ENCODE peak calls at places on chromosomes 5 and 9, in eight cellular contexts. Y is upper lobe of right lung, B is breast epithelium, V is uterus, I is pancreas, N is astrocyte, C is BE2C, T is IMR-90. J is an unnamed sample.

GRCh38 chr9:113343732-113344231 is 3.7 kb upstream of the WDR31 start:
- DNase-seq in Y (peak; percentile 64), B (peak; percentile 91), V (peak; percentile 44), I (peak; percentile 76), N (peak; percentile 15), C (peak; percentile 67), T (no peak), J (peak; percentile 11)

GRCh38 chr5:52997424-52997823 is 8.3 kb downstream of the ITGA2 start:
- DNase-seq in Y (no peak), B (no peak), V (no peak), I (no peak), N (no peak), C (no peak), T (no peak), J (no peak)

GRCh38 chr5:38783011-38783551 is 62.7 kb upstream of the OSMR start:
- DNase-seq in Y (no peak), B (no peak), V (no peak), I (no peak), N (peak; percentile 100), C (no peak), T (peak; percentile 95), J (peak; percentile 61)

GRCh38 chr5:157252741-157253465 is 13.0 kb upstream of the CYFIP2 start:
- DNase-seq in Y (no peak), B (no peak), V (no peak), I (no peak), N (peak; percentile 8), C (no peak), T (peak; percentile 23), J (no peak)

GRCh38 chr9:118091676-118092490 is 387.7 kb downstream of the TLR4 start:
- DNase-seq in Y (no peak), B (no peak), V (no peak), I (no peak), N (no peak), C (no peak), T (no peak), J (no peak)

GRCh38 chr5:154521756-154522155 is 43.7 kb upstream of the HAND1 start:
- DNase-seq in Y (peak; percentile 46), B (no peak), V (no peak), I (no peak), N (no peak), C (no peak), T (no peak), J (no peak)

GRCh38 chr9:14372437-14373318 is 58.7 kb upstream of the NFIB start:
- DNase-seq in Y (no peak), B (no peak), V (peak; percentile 40), I (no peak), N (peak; percentile 74), C (peak; percentile 43), T (peak; percentile 69), J (peak; percentile 100)

GRCh38 chr5:126527892-126528291 is 67.1 kb downstream of the ALDH7A1 start:
- DNase-seq in Y (no peak), B (no peak), V (no peak), I (no peak), N (peak; percentile 39), C (no peak), T (peak; percentile 98), J (no peak)

GRCh38 chr5:173941758-173942401 is 47.1 kb upstream of the C5orf47 start:
- DNase-seq in Y (no peak), B (no peak), V (no peak), I (no peak), N (no peak), C (no peak), T (no peak), J (no peak)

GRCh38 chr5:157718529-157718928 is 12.7 kb upstream of the THG1L start:
- DNase-seq in Y (no peak), B (no peak), V (no peak), I (no peak), N (peak; percentile 53), C (peak; percentile 12), T (peak; percentile 77), J (no peak)

GRCh38 chr5:35857004-35857345 is 284 bp downstream of the IL7R start:
- DNase-seq in Y (no peak), B (no peak), V (no peak), I (no peak), N (peak; percentile 74), C (no peak), T (no peak), J (no peak)

GRCh38 chr9:98625728-98626127 is 83.0 kb downstream of the GABBR2 start:
- DNase-seq in Y (no peak), B (no peak), V (no peak), I (no peak), N (no peak), C (no peak), T (no peak), J (no peak)

GRCh38 chr9:136517012-136517743 is 28.7 kb downstream of the NOTCH1 start:
- DNase-seq in Y (no peak), B (no peak), V (no peak), I (no peak), N (no peak), C (no peak), T (no peak), J (no peak)

GRCh38 chr9:136517950-136518349 is 27.9 kb downstream of the NOTCH1 start:
- DNase-seq in Y (no peak), B (no peak), V (no peak), I (no peak), N (no peak), C (no peak), T (no peak), J (no peak)

GRCh38 chr9:136515276-136515675 is 30.6 kb downstream of the NOTCH1 start:
- DNase-seq in Y (no peak), B (no peak), V (no peak), I (no peak), N (no peak), C (no peak), T (no peak), J (no peak)

GRCh38 chr9:136514022-136514714 is 31.3 kb upstream of the SEC16A start:
- DNase-seq in Y (no peak), B (no peak), V (no peak), I (no peak), N (no peak), C (no peak), T (no peak), J (no peak)

GRCh38 chr9:136516191-136516654 is 29.6 kb downstream of the NOTCH1 start:
- DNase-seq in Y (no peak), B (no peak), V (no peak), I (no peak), N (no peak), C (no peak), T (no peak), J (no peak)
- H3K36me3 ChIP-seq in Y (peaks cover 82% of the 10 kb centered on the region), B (no peaks in the 10 kb centered on the region), V (no peaks in the 10 kb centered on the region), I (peaks cover 8% of the 10 kb centered on the region), N (no peaks in the 10 kb centered on the region), C (no peaks in the 10 kb centered on the region), T (peaks cover 69% of the 10 kb centered on the region), J (peaks cover 3% of the 10 kb centered on the region)

GRCh38 chr5:76402251-76402879 is 720 bp upstream of the IQGAP2 start:
- DNase-seq in Y (peak; percentile 77), B (no peak), V (no peak), I (peak; percentile 59), N (no peak), C (no peak), T (no peak), J (peak; percentile 11)
- H3K4me3 ChIP-seq in Y (peak overlapping the region; percentile 69), B (peak overlapping the region; percentile 66), V (peak overlapping the region; percentile 47), I (peak overlapping the region; percentile 68), N (peak overlapping the region; percentile 74), C (peak overlapping the region; percentile 30), T (peak overlapping the region; percentile 51), J (peak overlapping the region; percentile 64)

DNA sequence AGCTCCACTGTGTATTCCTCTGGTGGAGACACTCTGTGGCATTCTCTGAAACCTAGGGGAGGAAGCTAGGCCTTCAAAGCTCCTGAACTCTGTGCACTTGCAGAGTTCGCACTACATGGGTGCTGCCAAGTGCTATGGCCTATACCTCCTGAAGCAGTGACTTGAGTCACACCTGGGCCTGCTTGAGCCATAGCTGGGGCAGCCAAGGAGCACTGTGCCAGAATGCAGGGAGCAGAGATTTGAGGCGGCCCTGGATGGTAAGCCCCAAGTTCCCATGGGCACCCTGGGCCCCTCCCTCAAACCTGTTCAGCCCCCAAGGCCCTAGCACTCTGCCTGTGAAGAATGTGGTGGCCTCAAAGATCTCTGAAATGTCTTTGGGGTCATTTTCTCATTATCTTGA is 212.9 kb downstream of the SPATA31A6 start:
- DNase-seq in Y (no peak), B (no peak), V (no peak), I (no peak), N (no peak), C (no peak), T (no peak), J (no peak)
- H3K27me3 ChIP-seq in Y (no peaks in the 10 kb centered on the region), B (no peaks in the 10 kb centered on the region), V (no peaks in the 10 kb centered on the region), I (no peaks in the 10 kb centered on the region), N (no peaks in the 10 kb centered on the region), C (no peaks in the 10 kb centered on the region), T (no peaks in the 10 kb centered on the region), J (no peaks in the 10 kb centered on the region)

GRCh38 chr9:33460854-33461253 is 12.9 kb downstream of the NOL6 start:
- DNase-seq in Y (no peak), B (no peak), V (no peak), I (no peak), N (no peak), C (no peak), T (no peak), J (no peak)
- H3K36me3 ChIP-seq in Y (peaks cover 51% of the 10 kb centered on the region), B (peaks cover 16% of the 10 kb centered on the region), V (no peaks in the 10 kb centered on the region), I (no peaks in the 10 kb centered on the region), N (peaks cover 46% of the 10 kb centered on the region), C (peaks cover 59% of the 10 kb centered on the region), T (peaks cover 51% of the 10 kb centered on the region), J (peaks cover 18% of the 10 kb centered on the region)

DNA sequence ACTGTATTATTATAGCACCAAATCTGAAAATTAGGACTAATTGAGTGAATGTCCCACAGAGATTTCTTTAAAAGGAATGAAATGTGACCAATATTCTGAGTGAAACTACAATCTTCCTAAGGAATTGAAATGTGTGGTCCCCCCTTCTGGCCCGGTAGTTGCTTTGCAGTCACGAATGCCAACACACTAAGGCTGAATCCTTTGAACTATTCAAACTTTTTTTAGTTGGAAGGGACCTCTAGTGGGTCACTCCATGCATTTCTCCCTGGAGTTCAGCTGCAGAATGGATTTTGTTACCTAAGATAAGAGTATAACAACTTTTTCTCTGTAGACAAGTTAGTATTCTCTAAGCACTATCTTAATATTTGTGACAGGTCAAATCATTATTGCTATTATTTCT is 2.8 kb downstream of the CDH6 start:
- DNase-seq in Y (no peak), B (no peak), V (no peak), I (no peak), N (peak; percentile 52), C (no peak), T (peak; percentile 66), J (peak; percentile 64)
- H3K4me3 ChIP-seq in Y (no peak overlapping the region), B (no peak overlapping the region), V (no peak overlapping the region), I (no peak overlapping the region), N (peak overlapping the region; percentile 97), C (no peak overlapping the region), T (no peak overlapping the region), J (peak overlapping the region; percentile 74)

DNA sequence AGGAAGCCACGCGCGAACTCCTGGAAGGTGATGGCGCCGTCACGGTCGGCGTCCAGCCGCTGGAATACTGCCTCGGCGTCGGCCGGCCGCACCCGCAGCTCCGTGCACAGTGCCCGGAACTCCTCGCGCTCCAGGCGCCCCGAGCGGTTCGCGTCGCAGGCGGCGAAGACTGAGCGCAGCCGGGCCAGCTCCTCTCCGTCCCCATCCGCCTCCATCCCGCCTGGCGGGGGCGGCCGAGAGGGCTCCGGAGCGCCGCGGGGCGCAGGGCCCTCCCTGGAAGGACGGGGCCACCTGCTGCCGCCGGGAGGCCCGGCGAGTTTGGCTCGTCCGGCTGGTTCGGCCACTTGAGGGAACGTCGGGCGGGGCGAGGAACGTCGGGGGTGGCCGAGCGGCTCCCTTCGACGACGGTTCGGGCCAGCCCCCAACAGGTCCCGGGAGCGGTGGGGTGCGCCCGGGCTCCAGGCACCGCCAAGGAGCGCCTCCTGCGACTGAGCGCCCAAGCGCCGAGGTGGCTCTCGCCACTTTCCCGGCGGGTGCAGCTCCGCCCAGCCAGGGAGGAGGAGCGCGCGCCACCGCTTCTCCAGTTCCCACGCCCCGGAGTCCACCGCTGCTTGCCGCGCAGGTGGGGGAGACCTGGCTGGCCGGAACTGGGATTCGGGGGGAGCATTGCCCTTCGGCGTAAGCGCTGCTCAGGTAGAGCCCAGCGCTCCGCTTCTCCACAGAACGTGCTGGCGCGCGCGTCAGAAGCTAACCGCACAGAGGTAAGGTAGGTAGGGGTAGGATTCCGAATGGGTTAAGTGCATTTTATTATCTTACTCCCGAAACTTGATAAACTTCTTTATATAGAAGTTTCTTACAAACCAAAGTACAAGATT is at the start of gene RASEF:
- DNase-seq in Y (peak; percentile 93), B (peak; percentile 86), V (no peak), I (peak; percentile 94), N (peak; percentile 40), C (peak; percentile 79), T (no peak), J (peak; percentile 37)
- H3K27me3 ChIP-seq in Y (peaks cover 14% of the 10 kb centered on the region), B (no peaks in the 10 kb centered on the region), V (no peaks in the 10 kb centered on the region), I (no peaks in the 10 kb centered on the region), N (peaks cover 8% of the 10 kb centered on the region), C (no peaks in the 10 kb centered on the region), T (peaks cover 33% of the 10 kb centered on the region), J (no peaks in the 10 kb centered on the region)

J was measured in MG63.